ENCODE peak calls at places on chromosomes 2 and 18, in four cellular contexts. I is HFF-Myc, C is PC-3, O is GM23248. N is an unnamed sample.

GRCh38 chr2:146873056-146873455 is 971.8 kb upstream of the ACVR2A start:
- DNase-seq in O (no peak), I (no peak), C (no peak), N (no peak)

GRCh38 chr18:58004317-58004716 is 39.7 kb upstream of the NEDD4L start:
- DNase-seq in O (peak; percentile 85), I (peak; percentile 35), C (peak; percentile 92), N (peak; percentile 50)

GRCh38 chr2:98801930-98802329 is 71.0 kb upstream of the MGAT4A start:
- DNase-seq in O (no peak), C (no peak), I (no peak), N (no peak)

GRCh38 chr2:241562269-241562891 is 3.8 kb downstream of the BOK start:
- DNase-seq in O (no peak), I (no peak), C (peak; percentile 68), N (peak; percentile 26)

GRCh38 chr2:189203177-189203799 is 23.7 kb upstream of the COL5A2 start:
- DNase-seq in O (no peak), C (no peak), I (no peak), N (no peak)

GRCh38 chr2:163774862-163775261 is 39.1 kb upstream of the FIGN start:
- DNase-seq in O (peak; percentile 97), I (peak; percentile 4), C (peak; percentile 95), N (peak; percentile 96)

GRCh38 chr2:69138247-69138754 is 125.3 kb downstream of the ANTXR1 start:
- DNase-seq in O (peak; percentile 88), C (peak; percentile 86), I (no peak), N (peak; percentile 81)

GRCh38 chr18:71850602-71851001 is 693.5 kb downstream of the CBLN2 start:
- DNase-seq in O (no peak), I (no peak), C (no peak), N (no peak)

GRCh38 chr18:59265246-59266018 is 7.8 kb downstream of the RAX start:
- DNase-seq in C (no peak), I (no peak), O (peak; percentile 26), N (no peak)

GRCh38 chr2:190585000-190585678 is 50.6 kb upstream of the NEMP2 start:
- DNase-seq in I (peak; percentile 30), C (no peak), O (no peak), N (no peak)

GRCh38 chr18:63887424-63887823 is at the start of gene SERPINB2:
- DNase-seq in I (no peak), O (peak; percentile 73), C (peak; percentile 72), N (peak; percentile 12)

GRCh38 chr18:76647322-76647721 is 152.3 kb upstream of the ZNF516 start:
- DNase-seq in I (no peak), C (no peak), O (no peak), N (no peak)

GRCh38 chr18:54558609-54559585 is 32.1 kb upstream of the DYNAP start:
- DNase-seq in C (peak; percentile 59), O (peak; percentile 32), I (peak; percentile 7), N (peak; percentile 35)

GRCh38 chr2:148926291-148926961 is 51.4 kb downstream of the KIF5C start:
- DNase-seq in I (no peak), O (peak; percentile 26), C (peak; percentile 61), N (peak; percentile 41)

GRCh38 chr18:56652802-56653201 is 1.6 kb downstream of the WDR7 start:
- DNase-seq in I (no peak), C (no peak), O (no peak), N (no peak)

GRCh38 chr2:202782930-202783558 is 88.5 kb downstream of the ICA1L start:
- DNase-seq in I (no peak), O (no peak), C (no peak), N (no peak)

GRCh38 chr18:27423581-27423980 is 238.5 kb upstream of the CHST9 start:
- DNase-seq in O (no peak), I (no peak), C (no peak), N (no peak)

GRCh38 chr2:33555681-33556080 is 43.4 kb downstream of the FAM98A start:
- DNase-seq in C (no peak), O (no peak), I (no peak), N (no peak)

GRCh38 chr18:68714356-68714706 is 577 bp downstream of the TMX3 start:
- DNase-seq in O (no peak), I (no peak), C (no peak), N (peak; percentile 18)

GRCh38 chr2:128313076-128313836 is 5.4 kb downstream of the HS6ST1 start:
- DNase-seq in I (no peak), C (peak; percentile 47), O (peak; percentile 74), N (peak; percentile 39)

GRCh38 chr18:1133541-1133940 is 228.9 kb downstream of the ADCYAP1 start:
- DNase-seq in I (no peak), C (no peak), O (no peak), N (no peak)

GRCh38 chr2:41966431-41966893 is 81.4 kb upstream of the PKDCC start:
- DNase-seq in O (peak; percentile 99), I (peak; percentile 55), C (peak; percentile 96), N (peak; percentile 95)

GRCh38 chr2:208945719-208946280 is 478.0 kb upstream of the MAP2 start:
- DNase-seq in O (no peak), C (no peak), I (no peak), N (no peak)

GRCh38 chr2:83196225-83196624 is 1262.9 kb downstream of the SUCLG1 start:
- DNase-seq in C (peak; percentile 73), O (peak; percentile 46), I (peak; percentile 4), N (peak; percentile 61)

GRCh38 chr2:191045141-191045540 is 31.2 kb upstream of the STAT1 start:
- DNase-seq in C (peak; percentile 23), I (no peak), O (peak; percentile 53), N (no peak)

GRCh38 chr2:110748489-110748867 is 16.1 kb downstream of the ACOXL start:
- DNase-seq in O (no peak), I (no peak), C (peak; percentile 71), N (peak; percentile 46)

GRCh38 chr2:233656443-233656842 is 15.3 kb upstream of the UGT1A9 start:
- DNase-seq in O (no peak), C (no peak), I (no peak), N (no peak)